ENCODE peak calls at places on chromosomes 5 and 9, in seven cellular contexts. G is fibroblast of villous mesenchyme, L is cardiac muscle cell, X is AG09309, S is PC-3, M is astrocyte, D is upper lobe of left lung. Y is an unnamed sample.

GRCh38 chr9:121269030-121269887 is 1.3 kb downstream of the GSN start:
- DNase-seq in G (no peak), L (no peak), X (no peak), S (peak; percentile 28), M (no peak), D (no peak), Y (no peak)

GRCh38 chr5:32506251-32506661 is 61.7 kb upstream of the ZFR start:
- DNase-seq in G (no peak), L (peak; percentile 47), X (no peak), S (peak; percentile 19), M (no peak), D (no peak), Y (peak; percentile 41)

GRCh38 chr9:36337865-36338264 is 62.2 kb downstream of the RNF38 start:
- DNase-seq in G (no peak), L (peak; percentile 57), X (no peak), S (no peak), M (no peak), D (no peak), Y (peak; percentile 54)

GRCh38 chr5:172903790-172904189 is 55.4 kb upstream of the RPL26L1 start:
- DNase-seq in G (peak; percentile 92), L (peak; percentile 92), X (peak; percentile 87), S (peak; percentile 94), M (peak; percentile 96), D (no peak), Y (peak; percentile 92)

GRCh38 chr5:105616599-105616998 is 2054.0 kb upstream of the NUDT12 start:
- DNase-seq in G (peak; percentile 14), L (no peak), X (no peak), S (no peak), M (no peak), D (no peak), Y (no peak)

GRCh38 chr9:115396071-115396529 is 278.1 kb upstream of the TNC start:
- DNase-seq in G (peak; percentile 56), L (peak; percentile 31), X (peak; percentile 53), S (no peak), M (peak; percentile 69), D (no peak), Y (no peak)

GRCh38 chr5:140785905-140786686 is at the start of gene PCDHA1:
- DNase-seq in G (no peak), L (no peak), X (no peak), S (no peak), M (no peak), D (peak; percentile 46), Y (no peak)

GRCh38 chr5:87722286-87722685 is 309.6 kb upstream of the CCNH start:
- DNase-seq in G (no peak), L (no peak), X (no peak), S (peak; percentile 90), M (peak; percentile 82), D (no peak), Y (no peak)

GRCh38 chr5:109619024-109619460 is 70.7 kb upstream of the MAN2A1 start:
- DNase-seq in G (no peak), L (no peak), X (no peak), S (no peak), M (no peak), D (no peak), Y (no peak)

GRCh38 chr5:33649801-33650482 is 209.2 kb downstream of the TARS1 start:
- DNase-seq in G (peak; percentile 51), L (peak; percentile 31), X (peak; percentile 65), S (peak; percentile 87), M (peak; percentile 96), D (no peak), Y (peak; percentile 36)

GRCh38 chr5:28967848-28968247 is 1929.5 kb upstream of the CDH9 start:
- DNase-seq in G (no peak), L (no peak), X (no peak), S (no peak), M (no peak), D (no peak), Y (no peak)

GRCh38 chr9:82022121-82022520 is 33.5 kb downstream of the SPATA31D1 start:
- DNase-seq in G (no peak), L (no peak), X (no peak), S (no peak), M (no peak), D (no peak), Y (no peak)

GRCh38 chr9:120916573-120916972 is 10.0 kb downstream of the TRAF1 start:
- DNase-seq in G (peak; percentile 95), L (peak; percentile 90), X (no peak), S (no peak), M (no peak), D (no peak), Y (peak; percentile 83)

GRCh38 chr5:73376618-73377170 is 71.9 kb downstream of the FOXD1 start:
- DNase-seq in G (peak; percentile 46), L (peak; percentile 27), X (no peak), S (peak; percentile 23), M (peak; percentile 81), D (no peak), Y (peak; percentile 41)

GRCh38 chr5:43627028-43627427 is 24.0 kb downstream of the NNT start:
- DNase-seq in G (peak; percentile 75), L (peak; percentile 77), X (no peak), S (peak; percentile 80), M (no peak), D (no peak), Y (peak; percentile 78)

GRCh38 chr9:82074144-82074543 is 85.6 kb downstream of the SPATA31D1 start:
- DNase-seq in G (no peak), L (no peak), X (no peak), S (no peak), M (no peak), D (no peak), Y (no peak)

GRCh38 chr9:34630402-34631154 is 1.7 kb upstream of the ARID3C start:
- DNase-seq in G (no peak), L (no peak), X (no peak), S (no peak), M (no peak), D (no peak), Y (no peak)

GRCh38 chr9:34625087-34625486 is 3.8 kb downstream of the ARID3C start:
- DNase-seq in G (no peak), L (no peak), X (no peak), S (no peak), M (no peak), D (no peak), Y (no peak)

GRCh38 chr9:34629492-34629809 is 585 bp upstream of the ARID3C start:
- DNase-seq in G (no peak), L (no peak), X (no peak), S (no peak), M (no peak), D (no peak), Y (no peak)

GRCh38 chr9:34628656-34629491 is at the start of gene ARID3C:
- DNase-seq in G (no peak), L (peak; percentile 15), X (no peak), S (peak; percentile 28), M (no peak), D (peak; percentile 92), Y (no peak)

DNA sequence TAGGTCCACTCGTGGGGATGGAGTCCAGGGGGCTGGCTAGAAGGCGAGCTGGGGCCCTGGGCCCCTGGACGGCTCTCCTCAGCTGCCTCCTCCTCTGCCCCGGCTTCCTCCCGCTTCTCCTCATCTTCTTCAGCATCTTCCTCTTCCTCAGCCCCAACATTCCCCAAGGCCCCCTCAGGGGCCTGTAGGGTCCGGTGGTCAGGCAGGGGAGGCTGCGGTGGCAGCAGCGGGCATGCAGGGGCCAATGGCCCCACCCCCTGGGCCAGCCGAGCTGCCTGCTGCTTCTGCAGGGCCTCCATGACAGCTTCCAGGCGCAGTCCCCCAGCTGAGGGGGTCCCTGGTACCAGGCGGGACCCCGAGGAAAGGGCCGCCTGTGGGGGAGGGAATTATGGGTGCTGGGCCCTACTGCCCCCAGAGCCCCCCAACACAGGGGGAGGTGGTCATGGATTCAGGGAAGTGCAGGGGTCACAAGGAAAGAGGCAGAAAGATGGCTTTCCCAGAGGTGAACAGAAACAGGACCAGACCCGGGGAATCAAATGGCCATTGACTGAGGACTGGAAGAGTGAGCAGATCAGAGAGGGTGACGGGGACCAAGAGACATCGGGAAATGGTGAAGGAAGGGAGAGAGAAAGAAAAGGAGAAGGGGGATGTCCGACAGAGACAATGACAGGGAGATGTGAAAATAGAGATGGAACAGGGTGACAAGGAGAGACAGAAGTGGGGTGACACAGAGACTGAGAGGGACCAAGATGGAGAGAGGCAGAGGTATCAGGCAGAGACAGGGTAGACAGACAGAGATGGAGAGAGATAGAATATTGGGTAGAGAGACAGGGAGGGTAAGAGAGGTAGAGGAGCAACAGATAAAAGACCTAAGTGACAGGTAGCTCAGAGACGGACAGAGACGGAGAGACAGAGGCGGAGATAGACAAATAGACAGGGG is 880 bp downstream of the ARID3C start:
- DNase-seq in G (no peak), L (no peak), X (no peak), S (no peak), M (no peak), D (no peak), Y (no peak)
- H3K4me3 ChIP-seq in G (no peak overlapping the region), L (peak overlapping the region; percentile 37), X (no peak overlapping the region), S (peak overlapping the region; percentile 56), M (no peak overlapping the region), D (peak overlapping the region; percentile 54), Y (no peak overlapping the region)

GRCh38 chr9:109253637-109254284 is 67.1 kb downstream of the EPB41L4B start:
- DNase-seq in G (peak; percentile 37), L (peak; percentile 55), X (no peak), S (peak; percentile 93), M (peak; percentile 88), D (no peak), Y (peak; percentile 48)
- TF ChIP-seq CTCF in G (no peak), L (no peak), X (no peak), S (no peak), M (peak; percentile 11), D (no peak), Y (no peak)

DNA sequence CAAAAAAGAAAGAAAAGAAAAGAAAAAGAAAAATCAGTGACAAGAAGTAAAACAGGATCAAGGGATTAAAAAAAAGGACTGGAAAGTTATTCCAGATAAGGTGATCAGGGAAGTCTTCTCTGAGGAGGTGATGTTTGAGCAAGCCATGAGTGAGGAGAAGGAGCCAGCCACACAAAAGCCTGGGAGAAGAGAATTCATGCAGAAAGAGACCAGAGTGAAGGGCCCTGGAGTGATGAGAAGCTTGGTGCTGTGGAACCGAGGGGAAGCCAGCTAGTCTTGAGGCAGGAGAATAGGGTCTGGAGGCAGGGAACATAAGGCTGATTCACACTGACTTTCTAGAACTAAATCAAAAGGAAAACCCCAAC is 4.0 kb upstream of the EXOSC2 start:
- DNase-seq in G (no peak), L (no peak), X (no peak), S (no peak), M (no peak), D (no peak), Y (no peak)
- H3K4me3 ChIP-seq in G (peak overlapping the region; percentile 55), L (no peak overlapping the region), X (peak overlapping the region; percentile 21), S (peak overlapping the region; percentile 73), M (peak overlapping the region; percentile 52), D (peak overlapping the region; percentile 45), Y (peak overlapping the region; percentile 37)

DNA sequence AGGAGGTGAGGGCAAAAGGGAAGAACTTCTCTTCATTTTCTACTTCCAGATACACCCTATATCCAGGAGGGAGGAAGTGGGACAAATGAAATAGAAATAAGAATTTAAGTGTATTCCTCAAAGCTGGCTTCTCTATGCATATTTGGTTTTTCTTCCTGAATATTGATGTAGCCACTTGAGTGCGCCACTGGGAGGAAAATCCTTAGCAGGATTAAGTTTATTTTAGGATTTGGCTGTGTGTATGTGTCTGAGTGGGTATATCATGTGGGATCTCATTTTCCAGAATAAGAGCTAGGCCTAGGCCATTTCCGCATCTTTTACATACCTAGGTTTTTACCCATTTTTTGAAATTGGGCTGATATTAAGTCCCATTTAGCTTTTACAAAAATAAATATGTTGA is 42.5 kb downstream of the MAP1B start:
- DNase-seq in G (no peak), L (no peak), X (no peak), S (no peak), M (no peak), D (no peak), Y (no peak)
- TF ChIP-seq CTCF in G (peak; percentile 28), L (peak; percentile 25), X (peak; percentile 20), S (peak; percentile 30), M (no peak), D (no peak), Y (peak; percentile 11)

GRCh38 chr5:157718529-157718928 is 12.7 kb upstream of the THG1L start:
- DNase-seq in G (peak; percentile 76), L (peak; percentile 82), X (peak; percentile 57), S (peak; percentile 92), M (peak; percentile 53), D (no peak), Y (peak; percentile 85)
- H3K4me3 ChIP-seq in G (no peak overlapping the region), L (no peak overlapping the region), X (no peak overlapping the region), S (no peak overlapping the region), M (no peak overlapping the region), D (no peak overlapping the region), Y (no peak overlapping the region)